ENCODE peak calls at places on chromosomes 1 and 21, in nine cellular contexts. K, P, H, X, V, A, Y, L and W are unnamed samples.

GRCh38 chr1:14435368-14436023 is 163.0 kb upstream of the KAZN start:
- DNase-seq in K (no peak), P (no peak), H (no peak), X (no peak), V (no peak), A (no peak), Y (peak; percentile 28), L (no peak), W (no peak)

GRCh38 chr1:94542088-94542671 is 621 bp upstream of the F3 start:
- DNase-seq in K (peak; percentile 53), P (no peak), H (peak; percentile 51), X (peak; percentile 67), V (peak; percentile 61), A (peak; percentile 79), Y (peak; percentile 44), L (no peak), W (no peak)

GRCh38 chr1:119660253-119661078 is 12.4 kb upstream of the ZNF697 start:
- DNase-seq in K (no peak), P (no peak), H (no peak), X (no peak), V (no peak), A (no peak), Y (no peak), L (no peak), W (no peak)

GRCh38 chr1:198604973-198605372 is 33.9 kb upstream of the PTPRC start:
- DNase-seq in K (no peak), P (no peak), H (no peak), X (no peak), V (no peak), A (no peak), Y (no peak), L (no peak), W (no peak)

GRCh38 chr1:62436039-62436465 is 797 bp upstream of the USP1 start:
- DNase-seq in K (peak; percentile 93), P (no peak), H (peak; percentile 98), X (peak; percentile 97), V (no peak), A (no peak), Y (no peak), L (no peak), W (no peak)

GRCh38 chr1:172717722-172718455 is 59.0 kb downstream of the FASLG start:
- DNase-seq in K (no peak), P (no peak), H (no peak), X (no peak), V (no peak), A (no peak), Y (no peak), L (no peak), W (no peak)

GRCh38 chr1:235953801-235954200 is 87.1 kb upstream of the LYST start:
- DNase-seq in K (no peak), P (no peak), H (no peak), X (no peak), V (no peak), A (peak; percentile 96), Y (peak; percentile 75), L (peak; percentile 59), W (peak; percentile 92)

GRCh38 chr1:171645553-171646336 is 6.7 kb downstream of the MYOC start:
- DNase-seq in K (peak; percentile 30), P (peak; percentile 22), H (no peak), X (peak; percentile 61), V (peak; percentile 55), A (no peak), Y (peak; percentile 76), L (no peak), W (no peak)

DNA sequence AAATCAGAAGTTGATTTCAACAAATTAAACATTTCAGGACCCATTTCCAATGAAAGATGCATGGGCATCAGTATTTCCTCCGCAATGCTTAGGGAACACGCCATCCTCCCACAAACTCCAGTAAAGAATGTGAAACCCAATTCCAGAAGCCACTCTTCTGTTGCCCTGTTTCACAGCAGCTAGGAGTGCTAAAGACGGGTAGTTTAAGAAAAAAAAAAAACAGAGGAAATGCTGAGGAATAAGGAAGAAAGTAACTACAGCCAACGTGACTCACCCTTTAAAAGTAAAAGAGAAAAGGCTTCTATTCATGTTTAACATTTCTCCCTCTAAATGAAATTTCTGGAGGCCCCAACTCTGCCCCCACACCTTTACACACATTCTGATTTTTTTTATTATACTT is 75.3 kb downstream of the HIVEP3 start:
- DNase-seq in K (no peak), P (no peak), H (no peak), X (no peak), V (no peak), A (peak; percentile 73), Y (peak; percentile 78), L (peak; percentile 33), W (no peak)
- TF ChIP-seq CTCF in K (no peak), P (no peak), H (no peak), X (no peak), V (no peak), A (peak; percentile 30), Y (peak; percentile 13), L (no peak), W (no peak)

DNA sequence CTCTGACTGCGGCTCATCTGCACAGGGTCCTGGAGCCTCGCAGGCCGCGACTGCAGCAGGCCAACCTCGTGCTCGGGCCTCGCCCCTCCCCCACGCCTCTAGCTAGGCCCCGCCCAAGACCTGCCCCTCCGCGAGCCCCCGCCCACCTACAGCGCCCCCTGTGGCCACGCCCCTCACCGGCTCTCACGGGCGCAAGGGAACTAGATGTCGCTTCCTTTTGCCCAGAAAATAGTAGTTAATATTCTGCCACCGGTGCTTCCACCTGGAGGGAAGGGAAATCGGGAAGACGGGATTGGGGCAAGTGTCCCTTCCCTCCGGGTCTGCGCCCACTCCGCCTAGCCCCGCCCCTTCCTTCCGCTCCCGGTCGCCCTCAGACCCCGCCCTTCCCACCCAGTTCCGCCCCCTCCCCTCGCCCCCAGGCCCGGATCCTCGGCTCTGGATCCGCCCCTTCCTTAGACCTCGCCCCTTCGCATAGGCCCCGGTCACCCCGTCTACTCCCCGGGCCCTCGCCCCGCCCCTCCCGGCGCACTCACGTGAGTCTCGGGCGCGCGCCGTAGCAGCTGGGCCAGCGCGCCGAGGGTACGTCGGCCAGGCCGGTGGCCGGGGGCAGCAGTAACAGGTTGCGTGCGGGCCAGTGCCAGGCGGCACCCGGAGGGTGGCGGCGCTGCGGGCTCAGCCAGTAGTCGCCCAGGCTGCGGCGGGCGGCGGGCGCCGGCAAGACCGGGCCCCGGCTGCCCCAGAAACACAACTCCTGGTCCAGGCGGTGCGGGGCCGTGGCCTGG is 11.0 kb downstream of the FAM229A start:
- DNase-seq in K (peak; percentile 98), P (peak; percentile 94), H (peak; percentile 95), X (peak; percentile 95), V (peak; percentile 91), A (peak; percentile 92), Y (peak; percentile 97), L (peak; percentile 79), W (peak; percentile 44)
- H3K4me3 ChIP-seq in K (peak overlapping the region; percentile 14), P (peak overlapping the region; percentile 98), H (peak overlapping the region; percentile 79), X (peak overlapping the region; percentile 52), V (peak overlapping the region; percentile 78), A (peak overlapping the region; percentile 60), Y (peak overlapping the region; percentile 54), L (peak overlapping the region; percentile 71), W (peak overlapping the region; percentile 71)

GRCh38 chr21:38794978-38795377 is 10.8 kb upstream of the ETS2 start:
- DNase-seq in K (no peak), P (no peak), H (no peak), X (no peak), V (no peak), A (no peak), Y (no peak), L (no peak), W (no peak)

GRCh38 chr21:38798081-38798480 is 7.6 kb upstream of the ETS2 start:
- DNase-seq in K (no peak), P (no peak), H (no peak), X (no peak), V (no peak), A (no peak), Y (no peak), L (no peak), W (no peak)

GRCh38 chr21:38797470-38797869 is 8.3 kb upstream of the ETS2 start:
- DNase-seq in K (no peak), P (no peak), H (no peak), X (no peak), V (no peak), A (no peak), Y (no peak), L (no peak), W (no peak)

GRCh38 chr21:38795475-38795874 is 10.3 kb upstream of the ETS2 start:
- DNase-seq in K (no peak), P (no peak), H (no peak), X (no peak), V (no peak), A (no peak), Y (no peak), L (no peak), W (no peak)

DNA sequence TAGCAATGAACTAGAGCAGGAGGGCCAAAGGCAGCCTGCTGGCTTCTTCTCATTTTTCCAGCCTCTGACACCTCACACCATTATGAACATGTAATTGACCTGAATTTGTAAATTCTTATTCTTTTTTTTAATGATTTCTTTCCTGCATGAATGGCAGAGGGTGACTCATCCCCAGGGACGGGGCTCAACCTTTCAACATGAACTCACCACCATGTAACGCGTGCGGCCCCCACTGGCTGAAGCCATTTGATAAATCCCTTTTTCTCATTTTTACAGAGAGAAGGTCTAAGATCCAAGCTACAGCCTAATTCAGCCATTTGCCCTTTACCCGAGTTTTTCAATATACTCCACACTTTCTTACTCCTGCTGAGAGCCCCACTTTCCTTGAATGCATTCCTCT is 9.3 kb upstream of the ETS2 start:
- DNase-seq in K (no peak), P (no peak), H (no peak), X (no peak), V (no peak), A (peak; percentile 79), Y (peak; percentile 55), L (no peak), W (no peak)
- TF ChIP-seq CTCF in K (no peak), P (no peak), H (no peak), X (no peak), V (no peak), A (peak; percentile 57), Y (no peak), L (peak; percentile 30), W (no peak)

GRCh38 chr1:200887772-200888348 is 6.8 kb upstream of the INAVA start:
- DNase-seq in K (no peak), P (no peak), H (no peak), X (no peak), V (no peak), A (no peak), Y (no peak), L (no peak), W (no peak)

GRCh38 chr1:200889571-200889970 is 5.1 kb upstream of the INAVA start:
- DNase-seq in K (no peak), P (no peak), H (no peak), X (no peak), V (no peak), A (no peak), Y (no peak), L (no peak), W (no peak)

GRCh38 chr1:200887036-200887435 is 7.7 kb upstream of the INAVA start:
- DNase-seq in K (no peak), P (no peak), H (no peak), X (no peak), V (no peak), A (no peak), Y (no peak), L (no peak), W (no peak)

GRCh38 chr1:200890027-200890426 is 4.7 kb upstream of the INAVA start:
- DNase-seq in K (no peak), P (no peak), H (no peak), X (no peak), V (no peak), A (no peak), Y (no peak), L (no peak), W (no peak)

DNA sequence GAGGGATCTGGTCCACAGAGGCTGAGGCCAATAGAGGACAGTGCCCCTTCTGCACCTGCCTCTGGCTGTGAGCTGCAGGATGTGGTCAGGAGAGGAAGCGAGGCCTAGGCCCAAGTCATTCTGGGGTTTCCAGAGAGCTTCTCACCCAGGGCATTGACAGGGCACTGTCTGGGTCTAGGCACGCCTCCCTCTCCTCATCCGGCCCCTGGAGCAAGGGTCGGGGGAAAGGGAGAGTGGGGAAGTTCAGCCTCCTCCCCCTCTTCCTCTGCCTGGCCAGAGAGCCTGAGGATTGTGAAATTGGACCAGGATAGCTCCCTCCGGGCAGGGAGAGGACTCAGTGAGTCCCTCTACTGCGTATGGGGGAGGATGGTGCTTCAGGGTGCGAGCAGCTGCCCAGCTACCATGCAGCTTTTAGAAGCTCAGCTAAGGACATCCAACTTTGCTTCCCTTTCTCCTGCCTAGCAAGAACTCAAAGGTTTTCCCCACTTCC is 6.3 kb upstream of the INAVA start:
- DNase-seq in K (no peak), P (no peak), H (no peak), X (no peak), V (no peak), A (no peak), Y (peak; percentile 36), L (no peak), W (no peak)
- H3K4me3 ChIP-seq in K (no peak overlapping the region), P (no peak overlapping the region), H (peak overlapping the region; percentile 23), X (no peak overlapping the region), V (no peak overlapping the region), A (no peak overlapping the region), Y (no peak overlapping the region), L (no peak overlapping the region), W (no peak overlapping the region)